ENCODE peak calls at places on chromosomes 12 and 14, in seven cellular contexts. H is dorsolateral prefrontal cortex, W is brain microvascular endothelial cell, T is A549, M is lung, N is astrocyte of the spinal cord, D is cardiac muscle cell. C is an unnamed sample.

GRCh38 chr14:69666698-69667211 is 55.4 kb downstream of the SUSD6 start:
- DNase-seq in N (peak), H (no peak), W (no peak), D (peak), M (no peak), T (peak), C (no peak)

GRCh38 chr14:68623307-68623706 is 169.6 kb downstream of the ZFP36L1 start:
- DNase-seq in M (no peak), N (no peak), D (no peak), H (no peak), W (no peak), T (no peak), C (no peak)

GRCh38 chr12:1517007-1517406 is 77.4 kb downstream of the FBXL14 start:
- DNase-seq in W (peak), D (peak), H (peak), M (no peak), T (no peak), N (peak), C (peak)

GRCh38 chr12:101086490-101086889 is 123.5 kb downstream of the SLC5A8 start:
- DNase-seq in N (peak), D (peak), H (no peak), T (no peak), W (peak), M (no peak), C (no peak)

GRCh38 chr12:102067574-102068258 is 5.9 kb upstream of the WASHC3 start:
- DNase-seq in T (no peak), W (no peak), M (no peak), D (no peak), H (no peak), N (peak), C (no peak)

GRCh38 chr12:127957001-127957660 is 309.8 kb upstream of the TMEM132C start:
- DNase-seq in M (no peak), D (no peak), W (peak), T (no peak), H (no peak), N (peak), C (no peak)

GRCh38 chr12:106976013-106976658 is 10.8 kb downstream of the MTERF2 start:
- DNase-seq in W (peak), D (peak), N (peak), T (no peak), M (no peak), H (no peak), C (peak)

GRCh38 chr12:119809023-119809422 is 68.1 kb downstream of the CIT start:
- DNase-seq in W (no peak), D (no peak), M (no peak), N (no peak), T (no peak), H (no peak), C (no peak)

GRCh38 chr14:74913986-74914573 is 9.0 kb downstream of the RPS6KL1 start:
- DNase-seq in W (peak), H (no peak), T (peak), N (peak), M (peak), D (peak), C (peak)